ENCODE peak calls at places on chromosomes 5 and 9, in ten cellular contexts. E is transverse colon, C is HepG2, K is GM12891, Z is endothelial cell of umbilical vein, V is HCT116, T is prostate gland, J is GM12878, G is sigmoid colon, Y is H1. X is an unnamed sample.

GRCh38 chr9:93575706-93576295 is 583 bp upstream of the PHF2 start:
- DNase-seq in E (peak), C (no peak), K (peak), Z (peak), V (no peak), T (peak), J (no peak), G (no peak), Y (no peak), X (peak)

GRCh38 chr9:131856105-131856504 is 116.2 kb upstream of the RAPGEF1 start:
- DNase-seq in E (no peak), C (peak), K (no peak), Z (no peak), V (no peak), T (no peak), J (no peak), G (no peak), Y (peak), X (peak)

GRCh38 chr5:93891491-93892480 is 150.4 kb upstream of the POU5F2 start:
- DNase-seq in E (no peak), C (no peak), K (no peak), Z (no peak), V (no peak), T (no peak), J (no peak), G (no peak), Y (no peak), X (no peak)

GRCh38 chr5:172004824-172005237 is 1.6 kb downstream of the FBXW11 start:
- DNase-seq in E (no peak), C (no peak), K (no peak), Z (peak), V (no peak), T (no peak), J (peak), G (no peak), Y (no peak), X (no peak)

GRCh38 chr9:86202338-86202882 is 57.0 kb downstream of the C9orf153 start:
- DNase-seq in E (no peak), C (peak), K (peak), Z (peak), V (peak), T (no peak), J (peak), G (no peak), Y (no peak), X (peak)

GRCh38 chr5:91219803-91220371 is 163.2 kb downstream of the ARRDC3 start:
- DNase-seq in E (no peak), C (no peak), K (no peak), Z (peak), V (peak), T (no peak), J (no peak), G (no peak), Y (no peak), X (peak)

GRCh38 chr5:127203818-127204217 is 86.8 kb upstream of the MEGF10 start:
- DNase-seq in E (no peak), C (no peak), K (no peak), Z (no peak), V (peak), T (no peak), J (no peak), G (no peak), Y (no peak), X (no peak)

GRCh38 chr5:159582756-159583523 is 252.7 kb upstream of the IL12B start:
- DNase-seq in E (no peak), C (no peak), K (no peak), Z (no peak), V (peak), T (no peak), J (no peak), G (no peak), Y (no peak), X (no peak)

GRCh38 chr9:8961186-8961666 is 1161.6 kb upstream of the DMAC1 start:
- DNase-seq in E (peak), C (peak), K (no peak), Z (no peak), V (no peak), T (no peak), J (no peak), G (peak), Y (no peak), X (no peak)

GRCh38 chr9:120109242-120109641 is 470.7 kb downstream of the CDK5RAP2 start:
- DNase-seq in E (no peak), C (peak), K (no peak), Z (no peak), V (peak), T (no peak), J (no peak), G (no peak), Y (peak), X (peak)

GRCh38 chr9:74285075-74285474 is 212.1 kb upstream of the RORB start:
- DNase-seq in E (no peak), C (no peak), K (no peak), Z (no peak), V (no peak), T (no peak), J (no peak), G (no peak), Y (no peak), X (no peak)

GRCh38 chr5:1568201-1568979 is 44.6 kb upstream of the LPCAT1 start:
- DNase-seq in E (no peak), C (peak), K (no peak), Z (peak), V (no peak), T (no peak), J (no peak), G (peak), Y (no peak), X (no peak)

GRCh38 chr9:84294551-84294950 is 46.0 kb downstream of the SLC28A3 start:
- DNase-seq in E (no peak), C (no peak), K (no peak), Z (no peak), V (no peak), T (no peak), J (no peak), G (no peak), Y (no peak), X (peak)

GRCh38 chr9:107333363-107333762 is 50.3 kb downstream of the RAD23B start:
- DNase-seq in E (no peak), C (no peak), K (no peak), Z (no peak), V (no peak), T (no peak), J (no peak), G (no peak), Y (no peak), X (no peak)

GRCh38 chr5:93572773-93573626 is 8.0 kb downstream of the NR2F1-AS1 start:
- DNase-seq in E (no peak), C (no peak), K (no peak), Z (no peak), V (no peak), T (no peak), J (no peak), G (no peak), Y (no peak), X (peak)

GRCh38 chr9:93298498-93299417 is 114.8 kb downstream of the WNK2 start:
- DNase-seq in E (no peak), C (peak), K (no peak), Z (no peak), V (no peak), T (no peak), J (no peak), G (peak), Y (no peak), X (no peak)

GRCh38 chr9:109087795-109088194 is 32.0 kb downstream of the TMEM245 start:
- DNase-seq in E (no peak), C (no peak), K (no peak), Z (no peak), V (no peak), T (no peak), J (no peak), G (no peak), Y (no peak), X (no peak)

GRCh38 chr5:37850128-37850865 is 10.5 kb upstream of the GDNF start:
- DNase-seq in E (no peak), C (no peak), K (no peak), Z (no peak), V (no peak), T (no peak), J (no peak), G (no peak), Y (no peak), X (no peak)

GRCh38 chr5:172454355-172455086 is at the start of gene SH3PXD2B:
- DNase-seq in E (peak), C (peak), K (peak), Z (peak), V (no peak), T (peak), J (no peak), G (peak), Y (no peak), X (peak)

GRCh38 chr5:89534331-89534730 is 651.3 kb upstream of the MEF2C start:
- DNase-seq in E (no peak), C (no peak), K (no peak), Z (no peak), V (no peak), T (no peak), J (no peak), G (no peak), Y (no peak), X (no peak)

GRCh38 chr9:89478821-89479668 is 18.9 kb downstream of the SEMA4D start:
- DNase-seq in E (peak), C (no peak), K (no peak), Z (no peak), V (no peak), T (no peak), J (no peak), G (peak), Y (no peak), X (no peak)

GRCh38 chr9:105158898-105159297 is 85.6 kb upstream of the SLC44A1 start:
- DNase-seq in E (no peak), C (no peak), K (no peak), Z (no peak), V (no peak), T (no peak), J (no peak), G (no peak), Y (no peak), X (no peak)

GRCh38 chr5:134267366-134268018 is 41.6 kb upstream of the PPP2CA start:
- DNase-seq in E (no peak), C (no peak), K (no peak), Z (no peak), V (no peak), T (no peak), J (no peak), G (no peak), Y (no peak), X (no peak)

GRCh38 chr5:132592521-132592920 is 35.7 kb downstream of the RAD50 start:
- DNase-seq in E (no peak), C (peak), K (no peak), Z (no peak), V (no peak), T (no peak), J (no peak), G (no peak), Y (no peak), X (peak)

GRCh38 chr5:37661227-37661920 is 178.5 kb downstream of the GDNF start:
- DNase-seq in E (no peak), C (no peak), K (no peak), Z (no peak), V (no peak), T (no peak), J (no peak), G (no peak), Y (no peak), X (no peak)

GRCh38 chr5:172638209-172638768 is 2.8 kb upstream of the NEURL1B start:
- DNase-seq in E (peak), C (no peak), K (no peak), Z (no peak), V (no peak), T (no peak), J (no peak), G (peak), Y (no peak), X (no peak)

GRCh38 chr5:20030125-20030524 is 42.1 kb upstream of the CDH18 start:
- DNase-seq in E (no peak), C (no peak), K (no peak), Z (no peak), V (no peak), T (no peak), J (no peak), G (no peak), Y (no peak), X (no peak)

GRCh38 chr5:34736445-34737119 is 80.5 kb downstream of the RAI14 start:
- DNase-seq in E (no peak), C (peak), K (no peak), Z (no peak), V (peak), T (no peak), J (no peak), G (no peak), Y (peak), X (peak)

GRCh38 chr5:94564812-94565211 is 53.6 kb downstream of the KIAA0825 start:
- DNase-seq in E (no peak), C (no peak), K (no peak), Z (no peak), V (no peak), T (no peak), J (no peak), G (no peak), Y (no peak), X (no peak)

GRCh38 chr5:69334793-69335268 is 2.2 kb upstream of the CCDC125 start:
- DNase-seq in E (peak), C (peak), K (peak), Z (peak), V (peak), T (peak), J (no peak), G (peak), Y (peak), X (peak)

GRCh38 chr5:149418910-149419531 is 39.9 kb upstream of the IL17B start:
- DNase-seq in E (no peak), C (no peak), K (no peak), Z (no peak), V (no peak), T (no peak), J (no peak), G (no peak), Y (no peak), X (no peak)

GRCh38 chr5:149421834-149422233 is 42.7 kb upstream of the IL17B start:
- DNase-seq in E (no peak), C (no peak), K (no peak), Z (no peak), V (no peak), T (no peak), J (no peak), G (no peak), Y (no peak), X (no peak)

GRCh38 chr5:149419532-149420485 is 40.7 kb upstream of the IL17B start:
- DNase-seq in E (no peak), C (no peak), K (no peak), Z (no peak), V (no peak), T (no peak), J (no peak), G (no peak), Y (no peak), X (no peak)

GRCh38 chr5:149421372-149421685 is 42.2 kb upstream of the IL17B start:
- DNase-seq in E (no peak), C (no peak), K (no peak), Z (no peak), V (no peak), T (no peak), J (no peak), G (no peak), Y (no peak), X (no peak)

DNA sequence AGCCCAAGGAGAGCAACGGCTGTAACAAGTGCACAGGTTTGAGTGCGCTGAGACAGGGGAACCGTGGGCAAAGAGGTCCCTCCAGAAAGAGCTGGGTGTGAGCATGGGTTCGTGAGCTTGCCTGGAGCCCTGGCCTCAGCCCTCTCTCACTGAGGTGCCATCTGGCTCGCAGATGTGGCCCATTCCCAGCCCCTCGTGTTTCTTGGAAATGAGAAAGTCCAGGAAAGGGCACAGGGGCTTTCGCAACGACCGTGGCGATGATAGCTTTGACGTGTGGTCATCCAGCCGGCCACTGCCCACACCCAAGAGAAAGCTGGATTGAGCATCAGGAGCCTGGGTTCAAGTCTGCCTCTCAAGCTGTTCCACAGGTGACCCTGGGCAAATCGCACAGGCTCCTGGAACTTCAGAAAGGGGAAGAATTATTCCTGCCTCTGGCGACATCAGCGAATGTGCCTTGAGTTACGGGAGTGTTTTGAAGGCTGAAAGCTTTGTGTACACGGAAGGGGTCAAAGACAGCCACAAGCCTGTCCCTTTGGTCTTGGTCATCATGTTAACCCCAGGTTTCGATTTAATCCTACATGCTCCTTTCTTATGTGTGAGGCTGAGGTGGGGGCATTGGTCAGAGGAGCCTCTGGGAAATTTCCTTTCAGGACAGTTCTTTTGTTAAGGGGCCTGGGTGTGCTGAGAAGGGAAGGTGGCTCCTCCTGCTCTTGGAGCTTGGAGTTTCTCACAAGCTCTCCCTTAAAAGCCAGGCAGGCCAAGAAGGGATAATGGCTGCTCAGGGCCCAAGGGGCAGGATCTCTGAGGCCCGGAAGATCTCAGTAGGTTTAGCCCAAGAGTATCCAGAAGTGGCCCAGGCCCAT is 41.6 kb upstream of the IL17B start:
- DNase-seq in E (no peak), C (no peak), K (no peak), Z (no peak), V (no peak), T (no peak), J (no peak), G (peak), Y (no peak), X (no peak)
- TF ChIP-seq POLR2AphosphoS5 in E (peak), C (no peak), K (no peak), Z (no peak), V (no peak), T (no peak), J (no peak), G (peak), Y (no peak), X (no peak)

GRCh38 chr9:125484632-125485282 is 222.3 kb downstream of the MAPKAP1 start:
- DNase-seq in E (no peak), C (no peak), K (no peak), Z (peak), V (no peak), T (no peak), J (no peak), G (peak), Y (no peak), X (no peak)

GRCh38 chr9:125485471-125485870 is 221.5 kb downstream of the MAPKAP1 start:
- DNase-seq in E (no peak), C (no peak), K (no peak), Z (no peak), V (no peak), T (no peak), J (no peak), G (no peak), Y (no peak), X (no peak)

GRCh38 chr9:125483697-125484096 is 222.1 kb downstream of the GAPVD1 start:
- DNase-seq in E (no peak), C (no peak), K (no peak), Z (no peak), V (no peak), T (no peak), J (no peak), G (no peak), Y (no peak), X (no peak)

GRCh38 chr9:125486576-125486975 is 220.4 kb downstream of the MAPKAP1 start:
- DNase-seq in E (peak), C (no peak), K (no peak), Z (no peak), V (no peak), T (no peak), J (no peak), G (peak), Y (no peak), X (no peak)

DNA sequence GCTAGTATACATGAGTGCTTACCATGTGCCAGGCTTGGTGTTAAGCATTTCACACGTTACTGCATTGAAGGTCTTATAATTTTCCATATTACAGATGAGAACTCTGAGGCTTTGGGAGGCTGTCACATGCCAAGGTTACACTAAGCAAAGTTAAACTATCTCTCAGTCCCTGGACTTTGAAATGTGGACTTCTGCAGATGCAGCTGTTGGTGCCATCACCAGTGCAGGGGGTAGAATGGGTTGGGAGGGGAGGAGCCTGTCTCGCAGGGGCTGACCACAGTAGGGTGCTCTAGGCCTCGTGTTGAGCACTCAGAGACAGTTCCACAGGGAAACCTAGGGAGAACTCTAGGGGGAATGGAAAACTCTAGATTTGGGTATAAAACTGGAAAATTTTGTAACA is 220.9 kb downstream of the MAPKAP1 start:
- DNase-seq in E (no peak), C (peak), K (no peak), Z (no peak), V (no peak), T (no peak), J (no peak), G (no peak), Y (no peak), X (no peak)
- TF ChIP-seq POLR2AphosphoS5 in E (no peak), C (no peak), K (no peak), Z (no peak), V (no peak), T (no peak), J (no peak), G (no peak), Y (no peak), X (no peak)

DNA sequence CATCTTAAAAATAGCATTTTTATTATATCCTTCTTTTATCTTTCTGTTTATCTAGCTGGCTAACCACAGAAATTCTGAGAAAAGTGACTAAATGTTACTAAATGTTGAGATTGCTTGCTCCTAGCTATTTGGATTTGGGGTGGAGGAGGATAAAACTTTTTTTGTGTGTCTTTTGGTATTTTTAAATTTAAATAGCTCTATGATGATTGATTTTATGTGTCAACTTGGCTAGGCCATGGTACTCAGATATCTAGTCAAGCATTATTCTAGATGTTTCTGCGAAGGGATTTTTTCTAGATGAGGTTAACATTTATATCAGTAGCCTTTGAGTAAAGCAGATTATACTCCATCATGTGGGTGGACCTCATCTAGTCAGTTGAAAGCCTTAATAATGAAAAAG is 75.0 kb downstream of the GCNT1 start:
- DNase-seq in E (no peak), C (no peak), K (no peak), Z (no peak), V (no peak), T (no peak), J (no peak), G (no peak), Y (no peak), X (no peak)
- TF ChIP-seq POLR2AphosphoS5 in E (no peak), C (no peak), K (no peak), Z (no peak), V (no peak), T (no peak), J (no peak), G (no peak), Y (no peak), X (no peak)

GRCh38 chr5:14406554-14406849 is 175.1 kb upstream of the OTULINL start:
- DNase-seq in E (no peak), C (no peak), K (no peak), Z (peak), V (no peak), T (no peak), J (no peak), G (no peak), Y (no peak), X (no peak)

GRCh38 chr5:14405706-14406553 is 175.7 kb upstream of the OTULINL start:
- DNase-seq in E (no peak), C (no peak), K (no peak), Z (no peak), V (no peak), T (no peak), J (no peak), G (no peak), Y (no peak), X (no peak)

GRCh38 chr5:14405267-14405666 is 176.3 kb upstream of the OTULINL start:
- DNase-seq in E (no peak), C (no peak), K (no peak), Z (no peak), V (no peak), T (no peak), J (no peak), G (no peak), Y (no peak), X (peak)

GRCh38 chr5:14407051-14407450 is 174.5 kb upstream of the OTULINL start:
- DNase-seq in E (no peak), C (no peak), K (no peak), Z (no peak), V (no peak), T (no peak), J (no peak), G (no peak), Y (no peak), X (no peak)

DNA sequence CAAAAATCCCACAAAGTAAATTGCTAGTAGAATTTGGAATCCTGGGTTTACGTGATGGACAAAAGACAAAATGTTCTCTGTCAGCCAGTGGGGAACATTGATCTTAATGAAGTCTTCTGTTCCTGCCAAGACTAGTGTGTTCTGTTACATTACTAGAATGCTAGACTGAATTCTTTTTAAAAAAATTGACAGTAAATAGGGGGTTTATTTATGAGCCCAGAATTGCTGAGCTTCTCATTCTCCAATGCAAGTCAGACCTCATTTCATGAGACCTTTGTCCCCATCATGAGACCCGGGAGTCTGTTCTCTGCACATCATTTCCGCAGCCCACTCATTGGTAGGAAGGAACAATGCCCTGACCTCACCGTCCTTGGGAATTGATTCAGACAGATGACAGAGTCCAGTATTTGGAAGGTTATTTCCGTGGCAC is 173.8 kb upstream of the OTULINL start:
- DNase-seq in E (no peak), C (no peak), K (no peak), Z (peak), V (no peak), T (no peak), J (no peak), G (no peak), Y (no peak), X (no peak)
- TF ChIP-seq POLR2AphosphoS5 in E (no peak), C (no peak), K (no peak), Z (peak), V (no peak), T (no peak), J (no peak), G (peak), Y (no peak), X (no peak)

X was measured in GM23338.